ENCODE peak calls at places on chromosomes 1 and 21, in seven cellular contexts. V, H, P, F, M, X and R are unnamed samples.
A peak's percentile ranks its signal among the peaks of the same experiment; 100 is the strongest.

GRCh38 chr21:46182548-46183336 is 1.5 kb downstream of the SPATC1L start:
- DNase-seq in V (no peak), H (no peak), P (no peak), F (no peak), M (peak; percentile 42), X (no peak), R (no peak)

GRCh38 chr1:38265293-38266196 is 219.0 kb upstream of the POU3F1 start:
- DNase-seq in V (no peak), H (no peak), P (no peak), F (no peak), M (no peak), X (no peak), R (no peak)

GRCh38 chr1:114086601-114087368 is 66.9 kb downstream of the SYT6 start:
- DNase-seq in V (no peak), H (no peak), P (no peak), F (no peak), M (no peak), X (no peak), R (no peak)

GRCh38 chr1:91278754-91279153 is 125.9 kb downstream of the HFM1 start:
- DNase-seq in V (no peak), H (no peak), P (no peak), F (no peak), M (no peak), X (no peak), R (no peak)

GRCh38 chr1:36513676-36514473 is 31.2 kb upstream of the CSF3R start:
- DNase-seq in V (no peak), H (no peak), P (no peak), F (no peak), M (no peak), X (no peak), R (no peak)

GRCh38 chr1:209688746-209689234 is 13.6 kb downstream of the G0S2 start:
- DNase-seq in V (no peak), H (no peak), P (no peak), F (no peak), M (no peak), X (no peak), R (no peak)

GRCh38 chr1:208146650-208147049 is 97.5 kb downstream of the PLXNA2 start:
- DNase-seq in V (no peak), H (no peak), P (no peak), F (no peak), M (no peak), X (no peak), R (no peak)

GRCh38 chr1:161019767-161020572 is 982 bp downstream of the F11R start:
- DNase-seq in V (no peak), H (no peak), P (no peak), F (no peak), M (no peak), X (no peak), R (no peak)

GRCh38 chr1:230170610-230171009 is 103.6 kb downstream of the GALNT2 start:
- DNase-seq in V (no peak), H (no peak), P (no peak), F (no peak), M (no peak), X (no peak), R (no peak)

GRCh38 chr1:96752394-96752793 is 30.8 kb downstream of the PTBP2 start:
- DNase-seq in V (no peak), H (no peak), P (no peak), F (no peak), M (no peak), X (no peak), R (no peak)
- TF ChIP-seq CTCF in V (no peak), H (no peak), P (no peak), F (no peak), M (no peak), X (no peak), R (no peak)

DNA sequence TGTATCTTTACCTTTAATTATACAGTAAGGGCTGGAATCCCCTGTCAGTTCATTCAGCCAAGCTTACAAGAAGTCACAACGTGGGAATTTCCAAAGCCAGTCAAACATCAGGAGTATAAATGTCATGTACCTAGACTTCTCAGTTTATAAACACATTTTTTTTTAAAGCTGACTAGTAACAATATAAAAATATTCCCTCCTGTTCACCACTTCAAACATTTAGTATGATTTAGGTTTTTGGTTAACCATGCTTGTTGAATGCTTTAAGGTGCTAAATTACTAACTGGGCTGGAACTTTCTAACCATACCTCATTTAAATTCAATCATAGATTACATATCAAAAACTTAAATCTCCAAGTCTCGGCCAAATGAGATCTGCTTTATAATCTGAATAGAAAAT is 44.0 kb downstream of the JAK1 start:
- DNase-seq in V (no peak), H (no peak), P (no peak), F (no peak), M (no peak), X (peak; percentile 30), R (no peak)
- TF ChIP-seq CTCF in V (no peak), H (no peak), P (no peak), F (no peak), M (no peak), X (no peak), R (no peak)

GRCh38 chr1:225882008-225882698 is at the start of gene TMEM63A:
- DNase-seq in V (peak; percentile 81), H (peak; percentile 85), P (peak; percentile 95), F (peak; percentile 90), M (peak; percentile 96), X (peak; percentile 94), R (peak; percentile 67)
- TF ChIP-seq CTCF in V (no peak), H (no peak), P (no peak), F (peak; percentile 43), M (peak; percentile 66), X (no peak), R (peak; percentile 30)

GRCh38 chr1:101037316-101037715 is 11.7 kb upstream of the DPH5 start:
- DNase-seq in V (no peak), H (no peak), P (no peak), F (no peak), M (no peak), X (no peak), R (no peak)

GRCh38 chr1:101027194-101027772 is 1.7 kb upstream of the DPH5 start:
- DNase-seq in V (no peak), H (no peak), P (no peak), F (no peak), M (no peak), X (no peak), R (no peak)

GRCh38 chr1:101028466-101028865 is 2.9 kb upstream of the DPH5 start:
- DNase-seq in V (no peak), H (no peak), P (no peak), F (no peak), M (no peak), X (no peak), R (no peak)

GRCh38 chr1:101029184-101029583 is 3.6 kb upstream of the DPH5 start:
- DNase-seq in V (no peak), H (no peak), P (no peak), F (no peak), M (no peak), X (no peak), R (no peak)

DNA sequence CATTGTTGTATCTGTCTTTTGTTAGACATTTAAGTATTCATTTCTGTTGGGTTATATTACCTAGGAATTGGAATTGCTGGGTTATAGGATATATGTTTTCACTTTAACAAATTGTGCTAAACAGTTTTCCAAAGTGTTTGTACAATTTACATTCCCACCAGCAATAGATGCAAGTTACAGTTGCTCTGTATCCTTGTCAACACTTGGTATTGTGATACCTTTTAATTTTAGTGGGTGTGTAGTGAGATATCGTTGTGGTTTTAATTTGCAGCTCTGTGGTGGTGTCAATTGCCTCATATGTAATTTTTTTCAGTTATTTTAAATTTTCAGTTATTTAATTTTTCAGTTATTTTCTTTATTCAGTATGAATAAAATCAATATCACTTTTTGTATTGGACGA is 7.4 kb upstream of the DPH5 start:
- DNase-seq in V (no peak), H (no peak), P (no peak), F (no peak), M (no peak), X (no peak), R (no peak)
- TF ChIP-seq CTCF in V (no peak), H (no peak), P (no peak), F (no peak), M (no peak), X (no peak), R (no peak)

DNA sequence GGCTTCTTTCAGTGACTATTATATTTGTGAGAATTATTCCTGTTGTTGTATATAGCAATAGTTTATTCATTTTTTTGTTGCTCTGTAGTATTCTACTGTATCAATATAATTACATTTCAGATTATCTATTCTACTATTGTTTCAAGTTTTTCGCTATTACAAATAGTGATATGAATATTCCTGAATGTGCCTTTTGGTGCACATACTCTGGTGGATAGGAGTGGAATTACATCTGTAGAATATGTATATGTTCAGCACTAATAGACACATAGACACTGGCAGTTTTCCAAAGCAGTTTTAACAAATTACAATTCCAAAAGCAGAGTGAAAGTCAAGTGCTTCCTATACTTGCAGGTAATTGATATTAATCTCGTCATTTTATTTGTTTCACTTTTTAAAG is 696.2 kb upstream of the PRMT6 start:
- DNase-seq in V (no peak), H (no peak), P (no peak), F (no peak), M (no peak), X (no peak), R (no peak)
- TF ChIP-seq CTCF in V (no peak), H (no peak), P (no peak), F (peak; percentile 27), M (no peak), X (no peak), R (no peak)

GRCh38 chr1:85283475-85284199 is 7.2 kb upstream of the BCL10 start:
- DNase-seq in V (no peak), H (no peak), P (no peak), F (no peak), M (no peak), X (no peak), R (no peak)

GRCh38 chr1:85279463-85280080 is 3.1 kb upstream of the BCL10 start:
- DNase-seq in V (no peak), H (no peak), P (no peak), F (no peak), M (no peak), X (no peak), R (no peak)

GRCh38 chr1:85280636-85281035 is 4.2 kb upstream of the BCL10 start:
- DNase-seq in V (no peak), H (no peak), P (no peak), F (no peak), M (no peak), X (no peak), R (no peak)

GRCh38 chr1:85284202-85284601 is 7.8 kb upstream of the BCL10 start:
- DNase-seq in V (no peak), H (no peak), P (no peak), F (no peak), M (no peak), X (no peak), R (no peak)

DNA sequence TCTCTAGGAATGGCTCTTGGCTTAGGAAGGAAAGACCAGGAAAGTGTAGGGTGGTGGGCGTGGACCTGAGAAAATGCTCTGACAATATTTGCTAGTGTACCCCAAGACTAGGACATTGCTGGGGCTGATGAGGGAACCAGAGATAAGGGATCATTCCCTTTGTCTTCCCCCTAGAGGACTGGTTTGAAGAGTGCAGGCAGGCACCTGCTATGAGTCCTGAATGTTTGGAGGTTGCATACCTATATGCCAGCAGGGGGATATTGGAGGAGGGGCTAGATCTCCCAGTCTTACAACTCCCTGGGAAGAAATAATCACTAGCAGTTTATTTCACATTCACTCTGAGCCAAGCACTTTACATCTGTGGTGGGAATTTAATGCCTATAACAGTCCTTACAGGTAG is 6.0 kb upstream of the BCL10 start:
- DNase-seq in V (no peak), H (no peak), P (no peak), F (no peak), M (no peak), X (no peak), R (no peak)
- TF ChIP-seq CTCF in V (no peak), H (no peak), P (peak; percentile 27), F (peak; percentile 47), M (no peak), X (no peak), R (no peak)

GRCh38 chr1:156622581-156623297 is 3.5 kb downstream of the HAPLN2 start:
- DNase-seq in V (no peak), H (no peak), P (no peak), F (no peak), M (no peak), X (no peak), R (no peak)
- TF ChIP-seq CTCF in V (no peak), H (no peak), P (no peak), F (no peak), M (no peak), X (no peak), R (no peak)